ENCODE peak calls at places on chromosomes 6 and 20, in seven cellular contexts. R, H, O, K, Z, S and I are unnamed samples.
A peak's percentile ranks its signal among the peaks of the same experiment; 100 is the strongest.

GRCh38 chr20:42261766-42262165 is 643.6 kb upstream of the CHD6 start:
- DNase-seq in R (no peak), H (no peak), O (no peak), K (no peak), Z (no peak), S (no peak), I (no peak)

GRCh38 chr6:88641178-88641903 is 322.1 kb downstream of the RNGTT start:
- DNase-seq in R (no peak), H (no peak), O (no peak), K (no peak), Z (no peak), S (no peak), I (no peak)

GRCh38 chr6:136607932-136608772 is 57.9 kb upstream of the MAP7 start:
- DNase-seq in R (peak; percentile 57), H (peak; percentile 66), O (peak; percentile 67), K (peak; percentile 68), Z (no peak), S (peak; percentile 80), I (peak; percentile 84)

GRCh38 chr6:13328076-13328874 is at the start of gene TBC1D7:
- DNase-seq in R (peak; percentile 91), H (peak; percentile 86), O (peak; percentile 97), K (peak; percentile 93), Z (peak; percentile 92), S (peak; percentile 94), I (peak; percentile 92)

GRCh38 chr20:2698186-2698817 is 5.7 kb downstream of the EBF4 start:
- DNase-seq in R (no peak), H (no peak), O (no peak), K (no peak), Z (no peak), S (no peak), I (no peak)

GRCh38 chr20:63751471-63752271 is 12.1 kb downstream of the SLC2A4RG start:
- DNase-seq in R (no peak), H (no peak), O (peak; percentile 40), K (peak; percentile 38), Z (no peak), S (no peak), I (no peak)

GRCh38 chr6:96450082-96450759 is 71.4 kb upstream of the UFL1 start:
- DNase-seq in R (no peak), H (no peak), O (no peak), K (no peak), Z (no peak), S (peak; percentile 18), I (peak; percentile 6)

GRCh38 chr20:8855315-8855714 is 213.6 kb upstream of the PLCB4 start:
- DNase-seq in R (no peak), H (no peak), O (no peak), K (no peak), Z (no peak), S (no peak), I (no peak)

GRCh38 chr20:62921119-62921687 is 5.1 kb downstream of the DIDO1 start:
- DNase-seq in R (peak; percentile 38), H (peak; percentile 16), O (peak; percentile 73), K (no peak), Z (peak; percentile 54), S (peak; percentile 57), I (peak; percentile 52)

GRCh38 chr20:2297352-2297717 is 1.5 kb downstream of the TGM3 start:
- DNase-seq in R (peak; percentile 66), H (no peak), O (no peak), K (no peak), Z (no peak), S (no peak), I (no peak)

GRCh38 chr6:165717732-165718465 is 54.9 kb upstream of the PDE10A start:
- DNase-seq in R (peak; percentile 84), H (no peak), O (no peak), K (no peak), Z (no peak), S (no peak), I (no peak)

GRCh38 chr6:12114055-12114503 is 102.0 kb downstream of the HIVEP1 start:
- DNase-seq in R (no peak), H (no peak), O (no peak), K (no peak), Z (no peak), S (no peak), I (no peak)

GRCh38 chr20:43893930-43894329 is 20.7 kb upstream of the TOX2 start:
- DNase-seq in R (no peak), H (no peak), O (no peak), K (no peak), Z (no peak), S (no peak), I (no peak)

GRCh38 chr6:135902756-135903331 is 51.3 kb downstream of the PDE7B start:
- DNase-seq in R (no peak), H (no peak), O (no peak), K (no peak), Z (no peak), S (no peak), I (no peak)

GRCh38 chr6:159983641-159984080 is 14.8 kb downstream of the IGF2R start:
- DNase-seq in R (no peak), H (no peak), O (no peak), K (no peak), Z (no peak), S (no peak), I (no peak)

GRCh38 chr6:155121699-155122098 is 126.6 kb downstream of the TIAM2 start:
- DNase-seq in R (peak; percentile 45), H (no peak), O (no peak), K (peak; percentile 64), Z (no peak), S (no peak), I (no peak)

GRCh38 chr6:136526196-136526930 is 23.9 kb downstream of the MAP7 start:
- DNase-seq in R (no peak), H (no peak), O (peak; percentile 53), K (peak; percentile 88), Z (no peak), S (peak; percentile 45), I (peak; percentile 44)

GRCh38 chr6:28758046-28758817 is 165.6 kb downstream of the TRIM27 start:
- DNase-seq in R (no peak), H (peak; percentile 49), O (no peak), K (no peak), Z (no peak), S (no peak), I (no peak)

GRCh38 chr6:150673720-150674361 is 74.2 kb downstream of the PLEKHG1 start:
- DNase-seq in R (no peak), H (no peak), O (no peak), K (no peak), Z (no peak), S (no peak), I (no peak)

GRCh38 chr20:32344835-32345506 is 13.2 kb upstream of the ASXL1 start:
- DNase-seq in R (no peak), H (no peak), O (no peak), K (no peak), Z (no peak), S (no peak), I (no peak)

GRCh38 chr6:35058041-35058675 is 83.0 kb downstream of the TCP11 start:
- DNase-seq in R (no peak), H (no peak), O (no peak), K (no peak), Z (no peak), S (no peak), I (no peak)

GRCh38 chr6:111456208-111456607 is 26.8 kb downstream of the REV3L start:
- DNase-seq in R (no peak), H (no peak), O (no peak), K (no peak), Z (no peak), S (no peak), I (no peak)

GRCh38 chr6:36380166-36380565 is 7.3 kb downstream of the ETV7 start:
- DNase-seq in R (no peak), H (no peak), O (no peak), K (no peak), Z (no peak), S (no peak), I (no peak)

GRCh38 chr6:36432151-36432633 is 10.5 kb downstream of the PXT1 start:
- DNase-seq in R (peak; percentile 89), H (no peak), O (no peak), K (no peak), Z (no peak), S (no peak), I (no peak)

GRCh38 chr6:7213416-7213815 is 99.6 kb downstream of the SSR1 start:
- DNase-seq in R (no peak), H (no peak), O (no peak), K (no peak), Z (no peak), S (no peak), I (no peak)

GRCh38 chr6:156771761-156772160 is 5.4 kb upstream of the ARID1B start:
- DNase-seq in R (no peak), H (no peak), O (no peak), K (no peak), Z (no peak), S (no peak), I (no peak)

GRCh38 chr20:48892049-48892470 is 29.5 kb upstream of the ARFGEF2 start:
- DNase-seq in R (no peak), H (no peak), O (no peak), K (no peak), Z (no peak), S (no peak), I (no peak)

GRCh38 chr20:9218412-9219001 is 149.6 kb downstream of the PLCB4 start:
- DNase-seq in R (no peak), H (no peak), O (no peak), K (no peak), Z (peak; percentile 20), S (no peak), I (no peak)

GRCh38 chr20:57426831-57427230 is 35.6 kb downstream of the RBM38 start:
- DNase-seq in R (no peak), H (no peak), O (peak; percentile 26), K (no peak), Z (no peak), S (no peak), I (no peak)

GRCh38 chr6:109454483-109455160 is 950 bp downstream of the MICAL1 start:
- DNase-seq in R (no peak), H (no peak), O (peak; percentile 66), K (peak; percentile 65), Z (no peak), S (peak; percentile 61), I (peak; percentile 58)

GRCh38 chr6:52284460-52285173 is at the start of gene MCM3:
- DNase-seq in R (peak; percentile 99), H (peak; percentile 99), O (peak; percentile 97), K (peak; percentile 98), Z (peak; percentile 91), S (peak; percentile 99), I (peak; percentile 96)

GRCh38 chr6:44094403-44095242 is 32.6 kb downstream of the MRPL14 start:
- DNase-seq in R (no peak), H (no peak), O (no peak), K (no peak), Z (no peak), S (peak; percentile 58), I (no peak)